ENCODE peak calls at places on chromosomes 3 and 15, in six cellular contexts. S, L, Y, A, N and V are unnamed samples.

GRCh38 chr15:68652141-68652540 is 73.3 kb downstream of the CORO2B start:
- DNase-seq in S (no peak), L (no peak), Y (no peak), A (no peak), N (no peak), V (no peak)

GRCh38 chr3:119352863-119353527 is 58.8 kb downstream of the ARHGAP31 start:
- DNase-seq in S (no peak), L (peak; percentile 61), Y (peak; percentile 87), A (no peak), N (no peak), V (no peak)

GRCh38 chr3:152554980-152555379 is 280.0 kb upstream of the P2RY1 start:
- DNase-seq in S (no peak), L (no peak), Y (peak; percentile 82), A (no peak), N (no peak), V (no peak)

GRCh38 chr3:152203677-152204076 is 65.1 kb upstream of the MBNL1 start:
- DNase-seq in S (no peak), L (no peak), Y (peak; percentile 47), A (no peak), N (no peak), V (no peak)

GRCh38 chr15:94306700-94307650 is 75.6 kb downstream of the MCTP2 start:
- DNase-seq in S (no peak), L (peak; percentile 19), Y (peak; percentile 16), A (no peak), N (no peak), V (no peak)

GRCh38 chr15:78065284-78065872 is 12.1 kb downstream of the TBC1D2B start:
- DNase-seq in S (no peak), L (peak; percentile 67), Y (peak; percentile 97), A (peak; percentile 63), N (no peak), V (peak; percentile 72)

GRCh38 chr3:120681018-120681417 is 1.0 kb downstream of the HGD start:
- DNase-seq in S (no peak), L (no peak), Y (no peak), A (no peak), N (no peak), V (no peak)

GRCh38 chr3:45442679-45443214 is 54.4 kb downstream of the LARS2 start:
- DNase-seq in S (no peak), L (no peak), Y (no peak), A (no peak), N (no peak), V (no peak)

GRCh38 chr3:185200639-185201038 is 47.8 kb upstream of the C3orf70 start:
- DNase-seq in S (no peak), L (no peak), Y (peak; percentile 83), A (no peak), N (no peak), V (no peak)

GRCh38 chr3:67875858-67876257 is 221.4 kb upstream of the SUCLG2 start:
- DNase-seq in S (no peak), L (no peak), Y (no peak), A (no peak), N (no peak), V (no peak)

GRCh38 chr3:133254716-133255115 is 145.1 kb upstream of the BFSP2 start:
- DNase-seq in S (no peak), L (no peak), Y (no peak), A (no peak), N (no peak), V (no peak)

GRCh38 chr15:85749261-85750151 is 45.2 kb downstream of the KLHL25 start:
- DNase-seq in S (no peak), L (no peak), Y (peak; percentile 52), A (peak; percentile 78), N (no peak), V (no peak)

GRCh38 chr3:34619990-34620389 is 821.6 kb downstream of the PDCD6IP start:
- DNase-seq in S (no peak), L (no peak), Y (no peak), A (no peak), N (no peak), V (no peak)

GRCh38 chr3:181700168-181701087 is 11.3 kb upstream of the SOX2 start:
- DNase-seq in S (no peak), L (peak; percentile 76), Y (peak; percentile 88), A (peak; percentile 50), N (no peak), V (no peak)

GRCh38 chr3:151766454-151766853 is 32.7 kb downstream of the AADACL2 start:
- DNase-seq in S (no peak), L (no peak), Y (peak; percentile 67), A (no peak), N (no peak), V (no peak)

GRCh38 chr15:51227967-51228783 is 110.2 kb downstream of the CYP19A1 start:
- DNase-seq in S (peak; percentile 18), L (peak; percentile 88), Y (peak; percentile 87), A (peak; percentile 19), N (no peak), V (no peak)

GRCh38 chr3:177062052-177062732 is 135.1 kb downstream of the TBL1XR1 start:
- DNase-seq in S (no peak), L (no peak), Y (peak; percentile 36), A (no peak), N (no peak), V (no peak)

GRCh38 chr15:79834496-79834895 is 62.3 kb downstream of the MTHFS start:
- DNase-seq in S (no peak), L (peak; percentile 49), Y (no peak), A (no peak), N (no peak), V (peak; percentile 75)

GRCh38 chr15:99983171-99983891 is 250.1 kb upstream of the LYSMD4 start:
- DNase-seq in S (no peak), L (no peak), Y (no peak), A (no peak), N (no peak), V (no peak)

GRCh38 chr3:183022935-183023516 is 42.7 kb upstream of the DCUN1D1 start:
- DNase-seq in S (no peak), L (no peak), Y (no peak), A (no peak), N (no peak), V (no peak)

GRCh38 chr15:57747206-57747605 is 40.7 kb downstream of the POLR2M start:
- DNase-seq in S (no peak), L (peak; percentile 9), Y (peak; percentile 56), A (no peak), N (no peak), V (peak; percentile 56)

GRCh38 chr3:160780246-160780645 is 24.2 kb downstream of the PPM1L start:
- DNase-seq in S (no peak), L (no peak), Y (no peak), A (no peak), N (no peak), V (no peak)

GRCh38 chr3:129195731-129196256 is 12.1 kb upstream of the CNBP start:
- DNase-seq in S (no peak), L (no peak), Y (peak; percentile 97), A (peak; percentile 57), N (no peak), V (no peak)

GRCh38 chr3:23826382-23827061 is 20.8 kb downstream of the UBE2E1 start:
- DNase-seq in S (no peak), L (no peak), Y (peak; percentile 51), A (no peak), N (no peak), V (no peak)

GRCh38 chr3:140292684-140293083 is 357.7 kb downstream of the CLSTN2 start:
- DNase-seq in S (no peak), L (no peak), Y (peak; percentile 56), A (peak; percentile 86), N (no peak), V (no peak)

GRCh38 chr3:78689378-78689777 is 1078.4 kb downstream of the ROBO1 start:
- DNase-seq in S (no peak), L (no peak), Y (no peak), A (no peak), N (no peak), V (no peak)

GRCh38 chr3:55790596-55791350 is 303.7 kb upstream of the WNT5A start:
- DNase-seq in S (no peak), L (no peak), Y (no peak), A (no peak), N (no peak), V (no peak)

DNA sequence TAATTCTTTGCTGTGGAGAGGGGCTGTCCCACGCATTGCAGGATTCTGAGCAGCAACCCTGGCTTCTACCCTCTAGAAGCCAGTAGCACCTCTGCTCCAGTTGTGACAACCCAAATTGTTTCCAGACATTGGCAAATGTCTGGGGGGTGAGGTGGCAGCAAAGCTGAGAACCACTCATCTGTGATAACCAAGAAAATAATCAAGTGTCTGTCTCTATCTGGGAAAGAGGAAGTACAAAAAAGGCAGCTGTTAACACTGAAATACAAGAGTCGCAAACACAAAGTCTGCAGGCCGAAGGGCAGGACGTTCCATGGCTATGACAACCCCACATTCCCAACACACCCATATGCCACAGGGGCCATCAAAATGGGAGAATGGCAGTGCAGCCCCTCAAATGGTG is 42.2 kb upstream of the GNB5 start:
- DNase-seq in S (no peak), L (peak; percentile 44), Y (no peak), A (no peak), N (peak; percentile 56), V (no peak)
- H3K4me3 ChIP-seq in S (no peak overlapping the region), L (no peak overlapping the region), Y (no peak overlapping the region), A (no peak overlapping the region), N (no peak overlapping the region), V (no peak overlapping the region)

GRCh38 chr15:71548317-71548908 is 261.9 kb upstream of the NR2E3 start:
- DNase-seq in S (no peak), L (peak; percentile 1), Y (no peak), A (no peak), N (no peak), V (no peak)
- H3K4me3 ChIP-seq in S (no peak overlapping the region), L (no peak overlapping the region), Y (no peak overlapping the region), A (no peak overlapping the region), N (no peak overlapping the region), V (no peak overlapping the region)

GRCh38 chr3:16178628-16178988 is 4.1 kb downstream of the GALNT15 start:
- DNase-seq in S (no peak), L (no peak), Y (no peak), A (no peak), N (no peak), V (no peak)
- H3K4me3 ChIP-seq in S (no peak overlapping the region), L (no peak overlapping the region), Y (no peak overlapping the region), A (no peak overlapping the region), N (no peak overlapping the region), V (peak overlapping the region; percentile 42)

GRCh38 chr3:134880431-134880830 is 85.4 kb downstream of the EPHB1 start:
- DNase-seq in S (no peak), L (no peak), Y (no peak), A (no peak), N (no peak), V (no peak)

GRCh38 chr3:134886991-134887390 is 91.9 kb downstream of the EPHB1 start:
- DNase-seq in S (no peak), L (no peak), Y (no peak), A (no peak), N (no peak), V (no peak)

GRCh38 chr3:134881305-134881704 is 86.2 kb downstream of the EPHB1 start:
- DNase-seq in S (no peak), L (no peak), Y (no peak), A (no peak), N (no peak), V (no peak)

GRCh38 chr3:134883697-134884385 is 88.8 kb downstream of the EPHB1 start:
- DNase-seq in S (no peak), L (no peak), Y (peak; percentile 35), A (no peak), N (no peak), V (no peak)

GRCh38 chr3:134885877-134886621 is 91.0 kb downstream of the EPHB1 start:
- DNase-seq in S (no peak), L (peak; percentile 73), Y (no peak), A (no peak), N (no peak), V (no peak)
- H3K4me3 ChIP-seq in S (no peak overlapping the region), L (no peak overlapping the region), Y (no peak overlapping the region), A (no peak overlapping the region), N (no peak overlapping the region), V (no peak overlapping the region)